ENCODE peak calls at places on chromosome 19, in eight cellular contexts. One of them, this sample, is unnamed.

GRCh38 chr19:49361438-49362047 is 673 bp downstream of the TEAD2 start:
- DNase-seq in stimulated activated CD4-positive, alpha-beta T cell treated with anti-CD3 and anti-CD28 coated beads, Interleukin-12 subunit alpha, Interleukin-12 subunit beta, amount 100 ng/mL, for 48 hours: no peak
- DNase-seq in IMR-90: peak
- DNase-seq in GM18507: no peak
- DNase-seq in tibial nerve: peak
- DNase-seq in DMS79: peak
- DNase-seq in activated naive CD8-positive, alpha-beta T cell treated with anti-CD3 and anti-CD28 coated beads, Interleukin-2, amount 50 U/mL, for 24 hours: peak
- DNase-seq in thoracic aorta: no peak
- DNase-seq in this sample: peak

GRCh38 chr19:51441410-51442390 is 16.6 kb downstream of the SIGLEC8 start:
- DNase-seq in stimulated activated CD4-positive, alpha-beta T cell treated with anti-CD3 and anti-CD28 coated beads, Interleukin-12 subunit alpha, Interleukin-12 subunit beta, amount 100 ng/mL, for 48 hours: peak
- DNase-seq in IMR-90: no peak
- DNase-seq in GM18507: peak
- DNase-seq in tibial nerve: no peak
- DNase-seq in DMS79: no peak
- DNase-seq in activated naive CD8-positive, alpha-beta T cell treated with anti-CD3 and anti-CD28 coated beads, Interleukin-2, amount 50 U/mL, for 24 hours: peak
- DNase-seq in thoracic aorta: no peak
- DNase-seq in this sample: no peak

GRCh38 chr19:21335721-21336120 is 6.5 kb upstream of the ZNF708 start:
- DNase-seq in stimulated activated CD4-positive, alpha-beta T cell treated with anti-CD3 and anti-CD28 coated beads, Interleukin-12 subunit alpha, Interleukin-12 subunit beta, amount 100 ng/mL, for 48 hours: no peak
- DNase-seq in IMR-90: no peak
- DNase-seq in GM18507: no peak
- DNase-seq in tibial nerve: no peak
- DNase-seq in DMS79: no peak
- DNase-seq in activated naive CD8-positive, alpha-beta T cell treated with anti-CD3 and anti-CD28 coated beads, Interleukin-2, amount 50 U/mL, for 24 hours: no peak
- DNase-seq in thoracic aorta: no peak
- DNase-seq in this sample: no peak

GRCh38 chr19:44796701-44797115 is 12.2 kb upstream of the BCAM start:
- DNase-seq in stimulated activated CD4-positive, alpha-beta T cell treated with anti-CD3 and anti-CD28 coated beads, Interleukin-12 subunit alpha, Interleukin-12 subunit beta, amount 100 ng/mL, for 48 hours: no peak
- DNase-seq in IMR-90: peak
- DNase-seq in GM18507: no peak
- DNase-seq in tibial nerve: no peak
- DNase-seq in DMS79: no peak
- DNase-seq in activated naive CD8-positive, alpha-beta T cell treated with anti-CD3 and anti-CD28 coated beads, Interleukin-2, amount 50 U/mL, for 24 hours: no peak
- DNase-seq in thoracic aorta: no peak
- DNase-seq in this sample: peak

GRCh38 chr19:30222993-30223865 is 149.0 kb upstream of the ZNF536 start:
- DNase-seq in stimulated activated CD4-positive, alpha-beta T cell treated with anti-CD3 and anti-CD28 coated beads, Interleukin-12 subunit alpha, Interleukin-12 subunit beta, amount 100 ng/mL, for 48 hours: no peak
- DNase-seq in IMR-90: no peak
- DNase-seq in GM18507: no peak
- DNase-seq in tibial nerve: no peak
- DNase-seq in DMS79: no peak
- DNase-seq in activated naive CD8-positive, alpha-beta T cell treated with anti-CD3 and anti-CD28 coated beads, Interleukin-2, amount 50 U/mL, for 24 hours: no peak
- DNase-seq in thoracic aorta: no peak
- DNase-seq in this sample: no peak

GRCh38 chr19:16247353-16248182 is 49.9 kb downstream of the AP1M1 start:
- DNase-seq in stimulated activated CD4-positive, alpha-beta T cell treated with anti-CD3 and anti-CD28 coated beads, Interleukin-12 subunit alpha, Interleukin-12 subunit beta, amount 100 ng/mL, for 48 hours: peak
- DNase-seq in IMR-90: peak
- DNase-seq in GM18507: peak
- DNase-seq in tibial nerve: peak
- DNase-seq in DMS79: peak
- DNase-seq in activated naive CD8-positive, alpha-beta T cell treated with anti-CD3 and anti-CD28 coated beads, Interleukin-2, amount 50 U/mL, for 24 hours: peak
- DNase-seq in thoracic aorta: peak
- DNase-seq in this sample: peak

GRCh38 chr19:11345122-11345752 is 831 bp downstream of the TMEM205 start:
- DNase-seq in stimulated activated CD4-positive, alpha-beta T cell treated with anti-CD3 and anti-CD28 coated beads, Interleukin-12 subunit alpha, Interleukin-12 subunit beta, amount 100 ng/mL, for 48 hours: no peak
- DNase-seq in IMR-90: no peak
- DNase-seq in GM18507: no peak
- DNase-seq in tibial nerve: no peak
- DNase-seq in DMS79: peak
- DNase-seq in activated naive CD8-positive, alpha-beta T cell treated with anti-CD3 and anti-CD28 coated beads, Interleukin-2, amount 50 U/mL, for 24 hours: no peak
- DNase-seq in thoracic aorta: no peak
- DNase-seq in this sample: no peak

GRCh38 chr19:50415661-50416033 is 3.1 kb upstream of the SPIB start:
- DNase-seq in stimulated activated CD4-positive, alpha-beta T cell treated with anti-CD3 and anti-CD28 coated beads, Interleukin-12 subunit alpha, Interleukin-12 subunit beta, amount 100 ng/mL, for 48 hours: no peak
- DNase-seq in IMR-90: no peak
- DNase-seq in GM18507: peak
- DNase-seq in tibial nerve: no peak
- DNase-seq in DMS79: no peak
- DNase-seq in activated naive CD8-positive, alpha-beta T cell treated with anti-CD3 and anti-CD28 coated beads, Interleukin-2, amount 50 U/mL, for 24 hours: peak
- DNase-seq in thoracic aorta: no peak
- DNase-seq in this sample: no peak

GRCh38 chr19:4369888-4370260 is 26.5 kb downstream of the MPND start:
- DNase-seq in stimulated activated CD4-positive, alpha-beta T cell treated with anti-CD3 and anti-CD28 coated beads, Interleukin-12 subunit alpha, Interleukin-12 subunit beta, amount 100 ng/mL, for 48 hours: peak
- DNase-seq in IMR-90: peak
- DNase-seq in GM18507: no peak
- DNase-seq in tibial nerve: no peak
- DNase-seq in DMS79: peak
- DNase-seq in activated naive CD8-positive, alpha-beta T cell treated with anti-CD3 and anti-CD28 coated beads, Interleukin-2, amount 50 U/mL, for 24 hours: peak
- DNase-seq in thoracic aorta: no peak
- DNase-seq in this sample: no peak

GRCh38 chr19:49949735-49950589 is 11.0 kb downstream of the SIGLEC11 start:
- DNase-seq in stimulated activated CD4-positive, alpha-beta T cell treated with anti-CD3 and anti-CD28 coated beads, Interleukin-12 subunit alpha, Interleukin-12 subunit beta, amount 100 ng/mL, for 48 hours: no peak
- DNase-seq in IMR-90: no peak
- DNase-seq in GM18507: no peak
- DNase-seq in tibial nerve: no peak
- DNase-seq in DMS79: no peak
- DNase-seq in activated naive CD8-positive, alpha-beta T cell treated with anti-CD3 and anti-CD28 coated beads, Interleukin-2, amount 50 U/mL, for 24 hours: no peak
- DNase-seq in thoracic aorta: no peak
- DNase-seq in this sample: no peak

GRCh38 chr19:50387868-50388245 is 3.7 kb downstream of the POLD1 start:
- DNase-seq in stimulated activated CD4-positive, alpha-beta T cell treated with anti-CD3 and anti-CD28 coated beads, Interleukin-12 subunit alpha, Interleukin-12 subunit beta, amount 100 ng/mL, for 48 hours: no peak
- DNase-seq in IMR-90: no peak
- DNase-seq in GM18507: no peak
- DNase-seq in tibial nerve: no peak
- DNase-seq in DMS79: no peak
- DNase-seq in activated naive CD8-positive, alpha-beta T cell treated with anti-CD3 and anti-CD28 coated beads, Interleukin-2, amount 50 U/mL, for 24 hours: no peak
- DNase-seq in thoracic aorta: no peak
- DNase-seq in this sample: no peak

GRCh38 chr19:48468806-48469055 is 438 bp upstream of the CYTH2 start:
- DNase-seq in stimulated activated CD4-positive, alpha-beta T cell treated with anti-CD3 and anti-CD28 coated beads, Interleukin-12 subunit alpha, Interleukin-12 subunit beta, amount 100 ng/mL, for 48 hours: no peak
- DNase-seq in IMR-90: no peak
- DNase-seq in GM18507: no peak
- DNase-seq in tibial nerve: no peak
- DNase-seq in DMS79: no peak
- DNase-seq in activated naive CD8-positive, alpha-beta T cell treated with anti-CD3 and anti-CD28 coated beads, Interleukin-2, amount 50 U/mL, for 24 hours: no peak
- DNase-seq in thoracic aorta: no peak
- DNase-seq in this sample: no peak

GRCh38 chr19:45187421-45188100 is 9.0 kb downstream of the BLOC1S3 start:
- DNase-seq in stimulated activated CD4-positive, alpha-beta T cell treated with anti-CD3 and anti-CD28 coated beads, Interleukin-12 subunit alpha, Interleukin-12 subunit beta, amount 100 ng/mL, for 48 hours: no peak
- DNase-seq in IMR-90: no peak
- DNase-seq in GM18507: peak
- DNase-seq in tibial nerve: no peak
- DNase-seq in DMS79: peak
- DNase-seq in activated naive CD8-positive, alpha-beta T cell treated with anti-CD3 and anti-CD28 coated beads, Interleukin-2, amount 50 U/mL, for 24 hours: no peak
- DNase-seq in thoracic aorta: no peak
- DNase-seq in this sample: no peak

GRCh38 chr19:19627716-19628498 is at the start of gene LPAR2:
- DNase-seq in stimulated activated CD4-positive, alpha-beta T cell treated with anti-CD3 and anti-CD28 coated beads, Interleukin-12 subunit alpha, Interleukin-12 subunit beta, amount 100 ng/mL, for 48 hours: peak
- DNase-seq in IMR-90: no peak
- DNase-seq in GM18507: peak
- DNase-seq in tibial nerve: no peak
- DNase-seq in DMS79: peak
- DNase-seq in activated naive CD8-positive, alpha-beta T cell treated with anti-CD3 and anti-CD28 coated beads, Interleukin-2, amount 50 U/mL, for 24 hours: peak
- DNase-seq in thoracic aorta: no peak
- DNase-seq in this sample: no peak